ENCODE peak calls at places on chromosomes 5 and 9, in eight cellular contexts. D, X, J, P, Q, F, W and L are unnamed samples.

GRCh38 chr5:153919161-153919560 is 119.5 kb downstream of the FAM114A2 start:
- DNase-seq in J (no peak), W (no peak), D (no peak), Q (no peak), F (no peak), X (no peak), P (no peak), L (no peak)

GRCh38 chr5:151082976-151083651 is 2.3 kb upstream of the TNIP1 start:
- DNase-seq in X (no peak), P (no peak), F (peak), W (no peak), D (no peak), J (peak), Q (peak), L (no peak)

GRCh38 chr5:123036391-123037103 is at the start of gene PPIC:
- DNase-seq in W (peak), D (no peak), X (no peak), P (peak), Q (no peak), F (peak), J (peak), L (no peak)

GRCh38 chr9:98654247-98654646 is 54.5 kb downstream of the GABBR2 start:
- DNase-seq in P (peak), Q (no peak), F (no peak), X (no peak), D (peak), W (peak), J (peak), L (no peak)

GRCh38 chr9:81685763-81686613 is 3.4 kb downstream of the TLE1 start:
- DNase-seq in Q (no peak), F (no peak), X (no peak), J (peak), P (peak), D (no peak), W (no peak), L (peak)

GRCh38 chr5:128566170-128566569 is 28.1 kb upstream of the FBN2 start:
- DNase-seq in X (no peak), P (no peak), Q (no peak), F (no peak), W (no peak), D (no peak), J (no peak), L (no peak)

GRCh38 chr9:129284607-129285291 is 106.7 kb upstream of the IER5L start:
- DNase-seq in Q (peak), W (no peak), P (no peak), X (no peak), J (no peak), D (no peak), F (no peak), L (no peak)

GRCh38 chr9:135698767-135699166 is 514 bp downstream of the SOHLH1 start:
- DNase-seq in J (no peak), F (no peak), P (no peak), Q (no peak), W (no peak), X (no peak), D (no peak), L (no peak)

GRCh38 chr5:152306386-152306785 is 98.7 kb downstream of the NMUR2 start:
- DNase-seq in D (no peak), W (no peak), X (no peak), J (no peak), Q (no peak), P (no peak), F (no peak), L (no peak)

GRCh38 chr5:35438786-35439185 is 178.9 kb upstream of the SPEF2 start:
- DNase-seq in W (no peak), F (no peak), X (no peak), P (no peak), J (no peak), Q (no peak), D (no peak), L (no peak)

GRCh38 chr5:75566710-75567309 is 44.4 kb upstream of the ANKDD1B start:
- DNase-seq in F (peak), X (peak), P (peak), J (peak), D (peak), Q (peak), W (peak), L (peak)

GRCh38 chr5:57032151-57032551 is 80.2 kb upstream of the MIER3 start:
- DNase-seq in P (no peak), F (peak), W (no peak), D (no peak), Q (no peak), J (no peak), X (no peak), L (no peak)

GRCh38 chr5:55535199-55535905 is 588 bp upstream of the PLPP1 start:
- DNase-seq in J (peak), Q (no peak), W (no peak), D (no peak), X (no peak), P (no peak), F (no peak), L (no peak)

DNA sequence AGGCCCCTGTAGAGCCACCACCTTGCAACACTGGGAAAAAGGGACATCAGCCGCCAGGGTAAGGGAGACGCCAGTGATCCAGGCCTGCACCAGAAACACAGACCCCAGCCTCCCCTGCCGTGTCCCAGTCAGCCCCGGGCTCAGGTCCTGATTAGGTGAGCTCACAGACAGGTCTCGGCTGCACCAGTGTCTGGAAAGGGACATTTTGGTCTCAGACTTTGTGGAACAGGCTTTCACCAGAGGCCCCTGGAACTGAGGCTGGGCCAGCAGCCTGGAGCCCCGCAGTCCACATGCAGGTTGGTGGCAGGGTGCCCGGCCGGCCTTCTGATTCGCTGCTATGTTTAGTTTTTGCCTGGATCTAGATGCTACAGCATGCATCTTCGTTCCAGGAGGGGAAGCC is 369.0 kb upstream of the IRX4 start:
- DNase-seq in J (no peak), F (no peak), P (no peak), D (no peak), Q (no peak), X (no peak), W (no peak), L (no peak)
- H3K4me3 ChIP-seq in J (no peak), F (no peak), P (no peak), D (no peak), Q (no peak), X (no peak), W (no peak), L (no peak)

GRCh38 chr9:113613815-113614413 is 150.4 kb downstream of the RGS3 start:
- DNase-seq in P (no peak), Q (no peak), J (no peak), D (no peak), F (no peak), W (no peak), X (no peak), L (no peak)

GRCh38 chr9:113616116-113616515 is 152.6 kb downstream of the RGS3 start:
- DNase-seq in P (no peak), W (no peak), D (no peak), Q (no peak), X (no peak), J (no peak), F (no peak), L (no peak)

GRCh38 chr9:113612828-113613227 is 149.3 kb downstream of the RGS3 start:
- DNase-seq in J (no peak), D (no peak), X (no peak), Q (no peak), W (no peak), P (no peak), F (no peak), L (no peak)

GRCh38 chr9:113616716-113617496 is 153.4 kb downstream of the RGS3 start:
- DNase-seq in F (no peak), P (no peak), J (no peak), W (no peak), D (no peak), X (no peak), Q (no peak), L (no peak)

GRCh38 chr9:113614843-113615648 is 151.5 kb downstream of the RGS3 start:
- DNase-seq in W (peak), X (no peak), D (no peak), F (no peak), P (peak), J (peak), Q (no peak), L (no peak)
- H3K4me3 ChIP-seq in W (no peak), X (no peak), D (no peak), F (no peak), P (no peak), J (no peak), Q (no peak), L (no peak)

DNA sequence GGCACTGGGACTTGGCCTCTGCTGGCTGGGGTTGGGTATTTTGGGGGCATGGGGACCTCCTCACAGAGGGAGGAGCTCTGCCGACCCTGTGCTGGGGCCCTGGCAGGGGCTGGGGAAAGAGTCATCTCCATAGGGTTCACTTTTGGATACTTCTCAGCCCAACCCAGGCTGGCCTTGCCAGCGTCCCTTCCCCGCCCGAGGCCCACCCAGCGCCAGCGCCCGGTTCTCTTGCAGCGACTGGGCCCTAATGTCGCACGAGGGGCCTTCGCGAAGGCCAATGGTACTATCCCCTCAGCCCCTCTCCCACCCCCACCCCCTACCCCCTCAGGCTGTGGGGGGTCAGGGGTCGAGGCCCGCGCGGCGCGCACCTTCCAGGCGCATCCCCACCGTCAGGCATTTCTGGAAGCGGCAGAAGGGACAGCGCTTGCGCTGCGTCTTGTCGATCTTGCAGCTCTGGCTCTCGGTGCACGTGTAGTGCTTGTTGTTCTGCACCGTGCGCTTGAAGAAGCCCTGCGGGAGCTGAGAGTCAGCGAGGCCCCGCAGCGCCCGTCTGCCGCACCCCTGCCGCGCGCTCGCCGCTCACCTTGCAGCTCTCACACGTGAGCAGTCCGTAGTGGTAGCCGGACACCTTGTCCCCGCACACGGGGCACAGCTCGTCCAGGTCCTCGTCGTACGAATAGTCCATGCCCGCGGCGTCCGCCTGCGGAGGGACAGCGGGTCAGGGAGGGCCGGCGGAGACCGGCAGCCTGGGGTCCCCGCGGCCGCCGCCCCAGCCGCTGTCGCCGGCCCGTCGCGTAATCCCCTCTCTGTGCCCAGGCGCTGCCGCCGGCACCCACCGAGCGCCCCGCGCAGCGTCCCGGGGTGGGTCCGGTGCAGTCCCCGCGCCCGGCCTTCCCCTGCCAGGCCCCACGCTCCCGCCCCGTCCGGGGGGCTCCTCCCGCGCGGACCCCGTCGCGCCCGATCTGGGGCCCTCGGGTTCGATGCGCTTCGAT is 4.2 kb downstream of the NR5A1 start:
- DNase-seq in F (no peak), D (no peak), X (no peak), Q (no peak), W (no peak), P (no peak), J (no peak), L (no peak)
- H3K4me3 ChIP-seq in F (no peak), D (no peak), X (no peak), Q (no peak), W (no peak), P (no peak), J (no peak), L (no peak)

GRCh38 chr5:159120446-159120845 is 20.7 kb upstream of the EBF1 start:
- DNase-seq in P (no peak), F (peak), Q (no peak), D (no peak), W (no peak), J (no peak), X (no peak), L (peak)
- H3K4me3 ChIP-seq in P (no peak), F (peak), Q (peak), D (no peak), W (no peak), J (peak), X (no peak), L (no peak)

GRCh38 chr5:180498378-180498777 is 4.2 kb downstream of the CNOT6 start:
- DNase-seq in X (no peak), D (no peak), J (no peak), W (no peak), Q (no peak), F (no peak), P (no peak), L (no peak)

GRCh38 chr5:180494510-180495181 is 467 bp downstream of the CNOT6 start:
- DNase-seq in P (peak), F (peak), J (no peak), X (no peak), D (no peak), Q (peak), W (no peak), L (no peak)

GRCh38 chr5:180494060-180494509 is at the start of gene CNOT6:
- DNase-seq in F (peak), J (peak), W (peak), D (peak), Q (peak), X (peak), P (peak), L (peak)

GRCh38 chr5:180495292-180495691 is 1.1 kb downstream of the CNOT6 start:
- DNase-seq in Q (no peak), J (no peak), W (no peak), X (no peak), D (no peak), P (no peak), F (no peak), L (no peak)

GRCh38 chr5:180495991-180496741 is 2.0 kb downstream of the CNOT6 start:
- DNase-seq in P (no peak), Q (no peak), J (no peak), X (no peak), D (no peak), F (no peak), W (no peak), L (no peak)
- H3K4me3 ChIP-seq in P (peak), Q (no peak), J (no peak), X (no peak), D (peak), F (no peak), W (no peak), L (no peak)